ENCODE peak calls at places on chromosomes 7 and 10, in seven cellular contexts. One of them, this sample, is unnamed.

GRCh38 chr10:108544500-108545120 is 1378.7 kb downstream of the XPNPEP1 start:
- DNase-seq in spleen: peak; percentile 85
- DNase-seq in CD4-positive, alpha-beta memory T cell: no peak
- DNase-seq in left ventricle myocardium inferior: peak; percentile 33
- DNase-seq in testis: peak; percentile 88
- DNase-seq in osteoblast: peak; percentile 17
- DNase-seq in SJCRH30: peak; percentile 53
- DNase-seq in this sample: peak; percentile 77

GRCh38 chr7:53661645-53662217 is 626.3 kb downstream of the POM121L12 start:
- DNase-seq in spleen: no peak
- DNase-seq in CD4-positive, alpha-beta memory T cell: no peak
- DNase-seq in left ventricle myocardium inferior: no peak
- DNase-seq in testis: no peak
- DNase-seq in osteoblast: no peak
- DNase-seq in SJCRH30: no peak
- DNase-seq in this sample: no peak

GRCh38 chr10:93568105-93568390 is 1.6 kb downstream of the FFAR4 start:
- DNase-seq in spleen: no peak
- DNase-seq in CD4-positive, alpha-beta memory T cell: no peak
- DNase-seq in left ventricle myocardium inferior: peak; percentile 22
- DNase-seq in testis: no peak
- DNase-seq in osteoblast: no peak
- DNase-seq in SJCRH30: no peak
- DNase-seq in this sample: no peak

GRCh38 chr10:5640501-5640900 is 25.9 kb downstream of the ASB13 start:
- DNase-seq in spleen: no peak
- DNase-seq in CD4-positive, alpha-beta memory T cell: no peak
- DNase-seq in left ventricle myocardium inferior: no peak
- DNase-seq in testis: no peak
- DNase-seq in osteoblast: peak; percentile 21
- DNase-seq in SJCRH30: no peak
- DNase-seq in this sample: no peak

GRCh38 chr10:49008505-49009202 is 69.0 kb upstream of the LRRC18 start:
- DNase-seq in spleen: no peak
- DNase-seq in CD4-positive, alpha-beta memory T cell: no peak
- DNase-seq in left ventricle myocardium inferior: no peak
- DNase-seq in testis: no peak
- DNase-seq in osteoblast: no peak
- DNase-seq in SJCRH30: no peak
- DNase-seq in this sample: no peak

GRCh38 chr7:157558061-157558460 is 221.3 kb downstream of the DNAJB6 start:
- DNase-seq in spleen: peak; percentile 67
- DNase-seq in CD4-positive, alpha-beta memory T cell: no peak
- DNase-seq in left ventricle myocardium inferior: no peak
- DNase-seq in testis: no peak
- DNase-seq in osteoblast: peak; percentile 73
- DNase-seq in SJCRH30: no peak
- DNase-seq in this sample: no peak

GRCh38 chr7:146773506-146773905 is 656.9 kb downstream of the CNTNAP2 start:
- DNase-seq in spleen: no peak
- DNase-seq in CD4-positive, alpha-beta memory T cell: no peak
- DNase-seq in left ventricle myocardium inferior: no peak
- DNase-seq in testis: no peak
- DNase-seq in osteoblast: no peak
- DNase-seq in SJCRH30: no peak
- DNase-seq in this sample: no peak

GRCh38 chr7:97973206-97973658 is 16.8 kb downstream of the OCM2 start:
- DNase-seq in spleen: no peak
- DNase-seq in CD4-positive, alpha-beta memory T cell: no peak
- DNase-seq in left ventricle myocardium inferior: no peak
- DNase-seq in testis: peak; percentile 75
- DNase-seq in osteoblast: no peak
- DNase-seq in SJCRH30: no peak
- DNase-seq in this sample: no peak

GRCh38 chr10:22436893-22437619 is 91.8 kb downstream of the SPAG6 start:
- DNase-seq in spleen: peak; percentile 99
- DNase-seq in CD4-positive, alpha-beta memory T cell: peak; percentile 90
- DNase-seq in left ventricle myocardium inferior: peak; percentile 94
- DNase-seq in testis: peak; percentile 96
- DNase-seq in osteoblast: peak; percentile 82
- DNase-seq in SJCRH30: no peak
- DNase-seq in this sample: peak; percentile 94

GRCh38 chr10:66378117-66378876 is 547.5 kb upstream of the LRRTM3 start:
- DNase-seq in spleen: no peak
- DNase-seq in CD4-positive, alpha-beta memory T cell: no peak
- DNase-seq in left ventricle myocardium inferior: no peak
- DNase-seq in testis: no peak
- DNase-seq in osteoblast: peak; percentile 36
- DNase-seq in SJCRH30: no peak
- DNase-seq in this sample: no peak

GRCh38 chr7:155456772-155457543 is 971 bp upstream of the EN2 start:
- DNase-seq in spleen: peak; percentile 81
- DNase-seq in CD4-positive, alpha-beta memory T cell: no peak
- DNase-seq in left ventricle myocardium inferior: peak; percentile 67
- DNase-seq in testis: peak; percentile 81
- DNase-seq in osteoblast: peak; percentile 97
- DNase-seq in SJCRH30: peak; percentile 39
- DNase-seq in this sample: peak; percentile 88

GRCh38 chr7:35758421-35758820 is 42.4 kb upstream of the SEPTIN7 start:
- DNase-seq in spleen: no peak
- DNase-seq in CD4-positive, alpha-beta memory T cell: no peak
- DNase-seq in left ventricle myocardium inferior: no peak
- DNase-seq in testis: peak; percentile 23
- DNase-seq in osteoblast: no peak
- DNase-seq in SJCRH30: no peak
- DNase-seq in this sample: no peak

GRCh38 chr7:33705333-33705833 is 200.0 kb upstream of the BMPER start:
- DNase-seq in spleen: no peak
- DNase-seq in CD4-positive, alpha-beta memory T cell: no peak
- DNase-seq in left ventricle myocardium inferior: no peak
- DNase-seq in testis: no peak
- DNase-seq in osteoblast: no peak
- DNase-seq in SJCRH30: no peak
- DNase-seq in this sample: no peak

GRCh38 chr10:89837173-89838001 is 136.0 kb downstream of the KIF20B start:
- DNase-seq in spleen: peak; percentile 87
- DNase-seq in CD4-positive, alpha-beta memory T cell: peak; percentile 28
- DNase-seq in left ventricle myocardium inferior: peak; percentile 26
- DNase-seq in testis: peak; percentile 69
- DNase-seq in osteoblast: peak; percentile 79
- DNase-seq in SJCRH30: no peak
- DNase-seq in this sample: peak; percentile 19

GRCh38 chr10:7449063-7449695 is 38.3 kb upstream of the SFMBT2 start:
- DNase-seq in spleen: no peak
- DNase-seq in CD4-positive, alpha-beta memory T cell: no peak
- DNase-seq in left ventricle myocardium inferior: no peak
- DNase-seq in testis: no peak
- DNase-seq in osteoblast: no peak
- DNase-seq in SJCRH30: no peak
- DNase-seq in this sample: no peak

GRCh38 chr10:106908225-106908624 is 256.3 kb downstream of the SORCS1 start:
- DNase-seq in spleen: no peak
- DNase-seq in CD4-positive, alpha-beta memory T cell: no peak
- DNase-seq in left ventricle myocardium inferior: no peak
- DNase-seq in testis: no peak
- DNase-seq in osteoblast: no peak
- DNase-seq in SJCRH30: no peak
- DNase-seq in this sample: no peak

GRCh38 chr10:106917452-106918055 is 247.0 kb downstream of the SORCS1 start:
- DNase-seq in spleen: no peak
- DNase-seq in CD4-positive, alpha-beta memory T cell: no peak
- DNase-seq in left ventricle myocardium inferior: no peak
- DNase-seq in testis: peak; percentile 64
- DNase-seq in osteoblast: no peak
- DNase-seq in SJCRH30: no peak
- DNase-seq in this sample: no peak

GRCh38 chr10:106910666-106911065 is 253.8 kb downstream of the SORCS1 start:
- DNase-seq in spleen: no peak
- DNase-seq in CD4-positive, alpha-beta memory T cell: no peak
- DNase-seq in left ventricle myocardium inferior: no peak
- DNase-seq in testis: no peak
- DNase-seq in osteoblast: no peak
- DNase-seq in SJCRH30: no peak
- DNase-seq in this sample: no peak

GRCh38 chr10:106913294-106913693 is 251.2 kb downstream of the SORCS1 start:
- DNase-seq in spleen: no peak
- DNase-seq in CD4-positive, alpha-beta memory T cell: no peak
- DNase-seq in left ventricle myocardium inferior: no peak
- DNase-seq in testis: no peak
- DNase-seq in osteoblast: no peak
- DNase-seq in SJCRH30: no peak
- DNase-seq in this sample: no peak
- H3K4me3 ChIP-seq in spleen: no peak overlapping the region
- H3K4me3 ChIP-seq in CD4-positive, alpha-beta memory T cell: no peak overlapping the region
- H3K4me3 ChIP-seq in left ventricle myocardium inferior: no peak overlapping the region
- H3K4me3 ChIP-seq in testis: no peak overlapping the region
- H3K4me3 ChIP-seq in osteoblast: no peak overlapping the region
- H3K4me3 ChIP-seq in SJCRH30: no peak overlapping the region
- H3K4me3 ChIP-seq in this sample: no peak overlapping the region

GRCh38 chr7:29956477-29956836 is 33.1 kb downstream of the SCRN1 start:
- DNase-seq in spleen: no peak
- DNase-seq in CD4-positive, alpha-beta memory T cell: no peak
- DNase-seq in left ventricle myocardium inferior: no peak
- DNase-seq in testis: no peak
- DNase-seq in osteoblast: no peak
- DNase-seq in SJCRH30: no peak
- DNase-seq in this sample: no peak

GRCh38 chr7:29953735-29954347 is 35.8 kb downstream of the SCRN1 start:
- DNase-seq in spleen: no peak
- DNase-seq in CD4-positive, alpha-beta memory T cell: no peak
- DNase-seq in left ventricle myocardium inferior: no peak
- DNase-seq in testis: no peak
- DNase-seq in osteoblast: no peak
- DNase-seq in SJCRH30: no peak
- DNase-seq in this sample: no peak

GRCh38 chr7:29955799-29956476 is 33.7 kb downstream of the SCRN1 start:
- DNase-seq in spleen: peak; percentile 83
- DNase-seq in CD4-positive, alpha-beta memory T cell: no peak
- DNase-seq in left ventricle myocardium inferior: no peak
- DNase-seq in testis: no peak
- DNase-seq in osteoblast: no peak
- DNase-seq in SJCRH30: no peak
- DNase-seq in this sample: no peak

GRCh38 chr7:29957521-29957920 is 32.1 kb downstream of the SCRN1 start:
- DNase-seq in spleen: no peak
- DNase-seq in CD4-positive, alpha-beta memory T cell: no peak
- DNase-seq in left ventricle myocardium inferior: no peak
- DNase-seq in testis: no peak
- DNase-seq in osteoblast: no peak
- DNase-seq in SJCRH30: no peak
- DNase-seq in this sample: no peak

GRCh38 chr7:29955075-29955792 is 34.4 kb downstream of the SCRN1 start:
- DNase-seq in spleen: no peak
- DNase-seq in CD4-positive, alpha-beta memory T cell: no peak
- DNase-seq in left ventricle myocardium inferior: no peak
- DNase-seq in testis: no peak
- DNase-seq in osteoblast: no peak
- DNase-seq in SJCRH30: no peak
- DNase-seq in this sample: no peak
- H3K4me1 ChIP-seq in spleen: peaks cover 12% of the 10 kb centered on the region
- H3K4me1 ChIP-seq in CD4-positive, alpha-beta memory T cell: peaks cover 6% of the 10 kb centered on the region
- H3K4me1 ChIP-seq in left ventricle myocardium inferior: peaks cover 18% of the 10 kb centered on the region
- H3K4me1 ChIP-seq in testis: no peaks in the 10 kb centered on the region
- H3K4me1 ChIP-seq in osteoblast: no peaks in the 10 kb centered on the region
- H3K4me1 ChIP-seq in SJCRH30: no peaks in the 10 kb centered on the region
- H3K4me1 ChIP-seq in this sample: no peaks in the 10 kb centered on the region

GRCh38 chr7:25863727-25864116 is 288.3 kb upstream of the NFE2L3 start:
- DNase-seq in spleen: no peak
- DNase-seq in CD4-positive, alpha-beta memory T cell: no peak
- DNase-seq in left ventricle myocardium inferior: no peak
- DNase-seq in testis: no peak
- DNase-seq in osteoblast: no peak
- DNase-seq in SJCRH30: no peak
- DNase-seq in this sample: no peak
- H3K27me3 ChIP-seq in spleen: peaks cover 100% of the 10 kb centered on the region
- H3K27me3 ChIP-seq in CD4-positive, alpha-beta memory T cell: peaks cover 86% of the 10 kb centered on the region
- H3K27me3 ChIP-seq in left ventricle myocardium inferior: peaks cover 100% of the 10 kb centered on the region
- H3K27me3 ChIP-seq in testis: peaks cover 12% of the 10 kb centered on the region
- H3K27me3 ChIP-seq in osteoblast: peaks cover 57% of the 10 kb centered on the region
- H3K27me3 ChIP-seq in SJCRH30: no peaks in the 10 kb centered on the region
- H3K27me3 ChIP-seq in this sample: peaks cover 19% of the 10 kb centered on the region

DNA sequence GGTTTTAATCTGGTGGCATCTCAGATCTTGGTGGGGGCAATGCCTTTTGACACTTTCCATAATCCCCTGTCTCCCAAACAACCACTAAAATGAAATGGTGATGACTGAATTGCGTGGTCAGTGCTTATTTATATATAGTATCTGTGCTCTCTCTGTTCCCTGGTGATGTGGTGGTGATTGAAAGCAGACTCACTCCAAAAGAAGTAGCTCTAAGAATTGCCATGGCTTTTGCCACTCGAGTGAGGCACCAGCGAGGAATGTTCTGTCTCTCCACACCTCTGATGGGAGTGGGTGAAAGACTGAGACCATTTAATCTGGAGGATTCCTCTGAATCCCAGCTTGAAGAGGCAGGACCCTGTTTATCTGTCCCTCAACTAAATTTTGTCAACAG is 2.8 kb downstream of the DUSP5 start:
- DNase-seq in spleen: no peak
- DNase-seq in CD4-positive, alpha-beta memory T cell: no peak
- DNase-seq in left ventricle myocardium inferior: no peak
- DNase-seq in testis: no peak
- DNase-seq in osteoblast: peak; percentile 96
- DNase-seq in SJCRH30: no peak
- DNase-seq in this sample: no peak
- H3K4me3 ChIP-seq in spleen: peak overlapping the region; percentile 59
- H3K4me3 ChIP-seq in CD4-positive, alpha-beta memory T cell: peak overlapping the region; percentile 2
- H3K4me3 ChIP-seq in left ventricle myocardium inferior: peak overlapping the region; percentile 88
- H3K4me3 ChIP-seq in testis: no peak overlapping the region
- H3K4me3 ChIP-seq in osteoblast: peak overlapping the region; percentile 86
- H3K4me3 ChIP-seq in SJCRH30: no peak overlapping the region
- H3K4me3 ChIP-seq in this sample: peak overlapping the region; percentile 1

DNA sequence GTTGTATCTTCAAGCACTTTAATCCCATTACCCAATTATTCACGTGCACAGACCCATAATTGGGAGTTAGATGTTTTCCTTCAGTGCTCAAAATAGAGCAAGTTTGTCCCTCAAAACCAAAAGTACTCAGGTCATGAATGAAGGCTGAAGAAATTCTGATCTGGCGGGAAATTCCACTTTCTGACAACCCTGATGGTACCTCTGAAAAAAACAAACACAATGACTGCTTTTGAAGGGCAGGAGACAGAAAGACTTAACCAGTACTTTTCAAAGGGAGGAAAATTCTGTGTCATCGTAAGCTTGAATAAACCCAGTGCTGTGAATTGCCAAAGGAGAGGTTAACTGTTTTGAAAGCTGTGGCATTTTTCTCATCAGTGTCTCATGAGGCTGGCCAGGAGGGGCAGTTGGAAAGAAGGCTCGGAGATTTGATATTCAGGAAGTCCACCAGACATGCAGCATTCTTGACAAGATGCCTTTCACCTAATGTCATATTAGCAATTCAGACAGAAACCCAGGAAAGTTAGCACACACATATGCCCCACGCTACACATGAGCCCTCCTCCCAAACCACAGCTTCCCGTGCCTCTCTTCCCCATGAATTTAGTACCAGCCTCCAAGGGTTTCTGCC is 347.0 kb downstream of the KCNMA1 start:
- DNase-seq in spleen: no peak
- DNase-seq in CD4-positive, alpha-beta memory T cell: no peak
- DNase-seq in left ventricle myocardium inferior: no peak
- DNase-seq in testis: no peak
- DNase-seq in osteoblast: peak; percentile 79
- DNase-seq in SJCRH30: peak; percentile 59
- DNase-seq in this sample: no peak
- H3K4me1 ChIP-seq in spleen: no peaks in the 10 kb centered on the region
- H3K4me1 ChIP-seq in CD4-positive, alpha-beta memory T cell: no peaks in the 10 kb centered on the region
- H3K4me1 ChIP-seq in left ventricle myocardium inferior: peaks cover 14% of the 10 kb centered on the region
- H3K4me1 ChIP-seq in testis: peaks cover 3% of the 10 kb centered on the region
- H3K4me1 ChIP-seq in osteoblast: peaks cover 42% of the 10 kb centered on the region
- H3K4me1 ChIP-seq in SJCRH30: peaks cover 43% of the 10 kb centered on the region
- H3K4me1 ChIP-seq in this sample: no peaks in the 10 kb centered on the region

This sample was measured in right cardiac atrium.